ENCODE peak calls at places on chromosomes 11 and 22, in eight cellular contexts. One of them, this sample, is unnamed.

GRCh38 chr11:71325418-71326327 is 73.3 kb upstream of the SHANK2 start:
- DNase-seq in endothelial cell of umbilical vein: no peak
- DNase-seq in upper lobe of right lung: peak
- DNase-seq in breast epithelium: no peak
- DNase-seq in heart right ventricle: no peak
- DNase-seq in psoas muscle: no peak
- DNase-seq in tibial nerve: no peak
- DNase-seq in IMR-90: no peak
- DNase-seq in this sample: no peak

GRCh38 chr11:123839131-123839530 is 33.0 kb upstream of the OR6M1 start:
- DNase-seq in endothelial cell of umbilical vein: no peak
- DNase-seq in upper lobe of right lung: no peak
- DNase-seq in breast epithelium: no peak
- DNase-seq in heart right ventricle: no peak
- DNase-seq in psoas muscle: no peak
- DNase-seq in tibial nerve: no peak
- DNase-seq in IMR-90: no peak
- DNase-seq in this sample: no peak

GRCh38 chr11:8706673-8707432 is 24.3 kb downstream of the RPL27A start:
- DNase-seq in endothelial cell of umbilical vein: no peak
- DNase-seq in upper lobe of right lung: no peak
- DNase-seq in breast epithelium: no peak
- DNase-seq in heart right ventricle: no peak
- DNase-seq in psoas muscle: no peak
- DNase-seq in tibial nerve: no peak
- DNase-seq in IMR-90: no peak
- DNase-seq in this sample: no peak

GRCh38 chr22:12601870-12602779 is 2925.9 kb upstream of the OR11H1 start:
- DNase-seq in endothelial cell of umbilical vein: no peak
- DNase-seq in upper lobe of right lung: peak
- DNase-seq in breast epithelium: no peak
- DNase-seq in heart right ventricle: no peak
- DNase-seq in psoas muscle: no peak
- DNase-seq in tibial nerve: no peak
- DNase-seq in IMR-90: no peak
- DNase-seq in this sample: no peak

GRCh38 chr22:42960146-42960509 is 54.8 kb downstream of the PACSIN2 start:
- DNase-seq in endothelial cell of umbilical vein: no peak
- DNase-seq in upper lobe of right lung: no peak
- DNase-seq in breast epithelium: no peak
- DNase-seq in heart right ventricle: no peak
- DNase-seq in psoas muscle: no peak
- DNase-seq in tibial nerve: no peak
- DNase-seq in IMR-90: peak
- DNase-seq in this sample: no peak

GRCh38 chr11:79610678-79611077 is 169.8 kb upstream of the TENM4 start:
- DNase-seq in endothelial cell of umbilical vein: no peak
- DNase-seq in upper lobe of right lung: no peak
- DNase-seq in breast epithelium: no peak
- DNase-seq in heart right ventricle: no peak
- DNase-seq in psoas muscle: no peak
- DNase-seq in tibial nerve: no peak
- DNase-seq in IMR-90: no peak
- DNase-seq in this sample: no peak

GRCh38 chr11:11407065-11407737 is 54.2 kb upstream of the CSNK2A3 start:
- DNase-seq in endothelial cell of umbilical vein: no peak
- DNase-seq in upper lobe of right lung: no peak
- DNase-seq in breast epithelium: no peak
- DNase-seq in heart right ventricle: peak
- DNase-seq in psoas muscle: peak
- DNase-seq in tibial nerve: no peak
- DNase-seq in IMR-90: no peak
- DNase-seq in this sample: peak

GRCh38 chr22:24178502-24179440 is 2.5 kb upstream of the SUSD2 start:
- DNase-seq in endothelial cell of umbilical vein: no peak
- DNase-seq in upper lobe of right lung: no peak
- DNase-seq in breast epithelium: no peak
- DNase-seq in heart right ventricle: no peak
- DNase-seq in psoas muscle: no peak
- DNase-seq in tibial nerve: no peak
- DNase-seq in IMR-90: no peak
- DNase-seq in this sample: no peak

GRCh38 chr11:31805629-31806185 is 5.4 kb downstream of the PAX6 start:
- DNase-seq in endothelial cell of umbilical vein: no peak
- DNase-seq in upper lobe of right lung: no peak
- DNase-seq in breast epithelium: no peak
- DNase-seq in heart right ventricle: no peak
- DNase-seq in psoas muscle: no peak
- DNase-seq in tibial nerve: no peak
- DNase-seq in IMR-90: no peak
- DNase-seq in this sample: no peak

GRCh38 chr11:71064183-71064582 is 188.2 kb downstream of the SHANK2 start:
- DNase-seq in endothelial cell of umbilical vein: no peak
- DNase-seq in upper lobe of right lung: no peak
- DNase-seq in breast epithelium: no peak
- DNase-seq in heart right ventricle: no peak
- DNase-seq in psoas muscle: no peak
- DNase-seq in tibial nerve: no peak
- DNase-seq in IMR-90: no peak
- DNase-seq in this sample: no peak

GRCh38 chr11:77589181-77589520 is 602 bp upstream of the AQP11 start:
- DNase-seq in endothelial cell of umbilical vein: no peak
- DNase-seq in upper lobe of right lung: no peak
- DNase-seq in breast epithelium: no peak
- DNase-seq in heart right ventricle: no peak
- DNase-seq in psoas muscle: no peak
- DNase-seq in tibial nerve: no peak
- DNase-seq in IMR-90: no peak
- DNase-seq in this sample: no peak
- H3K27ac ChIP-seq in endothelial cell of umbilical vein: no peak
- H3K27ac ChIP-seq in upper lobe of right lung: peak
- H3K27ac ChIP-seq in breast epithelium: peak
- H3K27ac ChIP-seq in heart right ventricle: no peak
- H3K27ac ChIP-seq in psoas muscle: peak
- H3K27ac ChIP-seq in tibial nerve: peak
- H3K27ac ChIP-seq in IMR-90: peak
- H3K27ac ChIP-seq in this sample: peak

GRCh38 chr11:65646921-65647701 is 9.2 kb downstream of the SIPA1 start:
- DNase-seq in endothelial cell of umbilical vein: peak
- DNase-seq in upper lobe of right lung: peak
- DNase-seq in breast epithelium: peak
- DNase-seq in heart right ventricle: no peak
- DNase-seq in psoas muscle: peak
- DNase-seq in tibial nerve: no peak
- DNase-seq in IMR-90: no peak
- DNase-seq in this sample: peak

GRCh38 chr11:65651339-65651588 is 11.5 kb downstream of the RELA start:
- DNase-seq in endothelial cell of umbilical vein: no peak
- DNase-seq in upper lobe of right lung: no peak
- DNase-seq in breast epithelium: no peak
- DNase-seq in heart right ventricle: no peak
- DNase-seq in psoas muscle: no peak
- DNase-seq in tibial nerve: no peak
- DNase-seq in IMR-90: no peak
- DNase-seq in this sample: no peak

GRCh38 chr11:65649656-65650546 is 12.0 kb downstream of the SIPA1 start:
- DNase-seq in endothelial cell of umbilical vein: no peak
- DNase-seq in upper lobe of right lung: no peak
- DNase-seq in breast epithelium: no peak
- DNase-seq in heart right ventricle: no peak
- DNase-seq in psoas muscle: no peak
- DNase-seq in tibial nerve: no peak
- DNase-seq in IMR-90: no peak
- DNase-seq in this sample: no peak

GRCh38 chr11:65650547-65651338 is 12.0 kb downstream of the RELA start:
- DNase-seq in endothelial cell of umbilical vein: no peak
- DNase-seq in upper lobe of right lung: peak
- DNase-seq in breast epithelium: peak
- DNase-seq in heart right ventricle: no peak
- DNase-seq in psoas muscle: no peak
- DNase-seq in tibial nerve: no peak
- DNase-seq in IMR-90: no peak
- DNase-seq in this sample: no peak

DNA sequence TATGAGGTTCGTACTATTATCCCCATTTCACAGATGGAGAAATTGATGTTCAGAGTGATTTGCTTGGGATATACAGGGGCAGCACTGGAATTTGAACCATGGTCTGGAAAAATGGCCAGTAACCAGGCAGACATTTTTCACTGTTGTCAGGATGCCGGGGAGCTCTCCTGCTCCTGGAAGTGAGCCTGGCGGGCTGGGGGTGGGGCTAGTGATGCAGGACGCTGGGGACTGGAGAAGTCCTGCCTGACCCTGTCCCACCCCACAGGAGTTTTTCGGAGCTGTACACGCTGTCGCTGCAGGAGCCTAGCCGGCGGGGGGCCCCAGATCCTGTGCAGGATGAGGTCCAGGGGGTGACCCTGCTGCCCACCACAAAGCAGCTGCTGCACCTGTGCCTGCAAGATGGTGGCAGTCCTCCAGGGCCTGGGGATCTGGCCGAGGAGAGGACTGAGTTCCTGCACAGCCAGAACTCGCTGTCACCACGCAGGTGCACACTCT is 11.1 kb downstream of the SIPA1 start:
- DNase-seq in endothelial cell of umbilical vein: no peak
- DNase-seq in upper lobe of right lung: peak
- DNase-seq in breast epithelium: no peak
- DNase-seq in heart right ventricle: no peak
- DNase-seq in psoas muscle: no peak
- DNase-seq in tibial nerve: no peak
- DNase-seq in IMR-90: no peak
- DNase-seq in this sample: no peak
- H3K27ac ChIP-seq in endothelial cell of umbilical vein: no peak
- H3K27ac ChIP-seq in upper lobe of right lung: no peak
- H3K27ac ChIP-seq in breast epithelium: peak
- H3K27ac ChIP-seq in heart right ventricle: no peak
- H3K27ac ChIP-seq in psoas muscle: no peak
- H3K27ac ChIP-seq in tibial nerve: no peak
- H3K27ac ChIP-seq in IMR-90: no peak
- H3K27ac ChIP-seq in this sample: no peak

DNA sequence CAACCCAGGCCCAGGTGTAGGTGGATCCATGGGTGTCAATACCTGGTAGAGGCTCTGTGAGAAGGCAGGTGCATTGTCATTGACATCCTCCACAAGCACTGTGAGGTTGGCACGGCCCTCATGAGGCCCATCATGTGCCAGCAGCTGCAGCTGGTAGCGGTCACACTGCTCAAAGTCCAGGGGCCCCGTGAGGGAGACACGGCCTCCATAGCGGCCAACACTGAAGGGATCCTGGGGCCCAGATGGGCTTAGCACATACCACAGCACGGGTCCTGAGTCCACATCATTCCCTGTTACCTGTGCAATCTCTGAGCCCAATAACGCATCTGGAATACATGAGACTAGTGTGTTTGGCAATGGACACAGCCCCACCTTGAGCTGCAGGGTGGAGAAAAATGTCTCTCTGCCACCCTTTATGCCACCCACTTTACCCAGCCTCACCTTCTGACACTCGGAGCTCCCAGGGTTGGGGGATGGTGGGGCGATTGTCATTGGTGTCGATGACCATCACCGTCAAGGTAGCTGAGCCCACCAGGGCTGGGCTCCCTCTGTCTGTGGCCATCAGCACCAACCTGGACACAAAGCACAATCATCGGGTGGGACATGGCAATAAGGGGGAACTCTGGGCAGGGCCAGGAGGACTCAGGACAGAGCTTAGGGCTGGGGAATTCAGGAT is 6.1 kb upstream of the TPP1 start:
- DNase-seq in endothelial cell of umbilical vein: no peak
- DNase-seq in upper lobe of right lung: no peak
- DNase-seq in breast epithelium: no peak
- DNase-seq in heart right ventricle: no peak
- DNase-seq in psoas muscle: no peak
- DNase-seq in tibial nerve: no peak
- DNase-seq in IMR-90: no peak
- DNase-seq in this sample: no peak
- H3K27ac ChIP-seq in endothelial cell of umbilical vein: no peak
- H3K27ac ChIP-seq in upper lobe of right lung: no peak
- H3K27ac ChIP-seq in breast epithelium: no peak
- H3K27ac ChIP-seq in heart right ventricle: no peak
- H3K27ac ChIP-seq in psoas muscle: no peak
- H3K27ac ChIP-seq in tibial nerve: no peak
- H3K27ac ChIP-seq in IMR-90: no peak
- H3K27ac ChIP-seq in this sample: no peak

DNA sequence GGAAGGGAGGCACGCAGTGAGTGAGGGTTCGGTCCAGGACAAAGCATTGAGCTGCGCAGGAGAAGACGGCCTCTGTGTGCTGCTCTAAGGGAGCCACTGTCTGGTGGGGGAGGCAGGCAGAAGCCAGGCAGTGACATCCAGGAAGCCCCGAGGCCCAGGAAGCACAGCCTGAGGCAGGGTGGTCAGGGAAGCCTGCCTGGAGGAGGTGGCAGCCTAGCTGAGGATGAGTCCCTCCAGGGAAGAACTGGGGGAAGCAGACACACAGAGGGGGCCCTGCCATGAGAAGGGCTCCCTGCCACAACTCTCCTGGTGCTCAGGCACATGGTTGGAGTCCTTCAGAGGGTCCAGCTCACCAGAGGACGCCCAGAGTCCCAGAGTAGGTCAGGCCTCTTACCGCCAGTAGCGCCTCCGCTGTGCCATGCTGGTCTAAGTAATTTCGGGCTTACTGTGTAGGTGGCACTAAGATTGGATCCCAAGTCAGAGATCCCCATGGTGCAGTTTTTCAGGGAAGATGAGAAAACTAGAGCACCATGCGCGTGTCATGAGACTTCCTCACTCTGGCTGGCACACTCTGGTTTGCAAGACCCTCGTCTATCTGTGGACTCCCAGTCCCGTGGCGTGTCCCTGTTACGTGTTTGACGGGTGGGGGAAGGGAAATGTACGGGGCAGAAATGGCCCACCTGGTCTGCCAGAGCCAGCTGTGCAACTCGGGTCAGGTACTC is 887.2 kb downstream of the BRD1 start:
- DNase-seq in endothelial cell of umbilical vein: no peak
- DNase-seq in upper lobe of right lung: peak
- DNase-seq in breast epithelium: no peak
- DNase-seq in heart right ventricle: no peak
- DNase-seq in psoas muscle: no peak
- DNase-seq in tibial nerve: no peak
- DNase-seq in IMR-90: no peak
- DNase-seq in this sample: no peak
- H3K27ac ChIP-seq in endothelial cell of umbilical vein: no peak
- H3K27ac ChIP-seq in upper lobe of right lung: no peak
- H3K27ac ChIP-seq in breast epithelium: no peak
- H3K27ac ChIP-seq in heart right ventricle: no peak
- H3K27ac ChIP-seq in psoas muscle: no peak
- H3K27ac ChIP-seq in tibial nerve: no peak
- H3K27ac ChIP-seq in IMR-90: no peak
- H3K27ac ChIP-seq in this sample: no peak

This sample was measured in substantia nigra.